ENCODE peak calls at places on chromosome 15, in six cellular contexts. E, V, Q, L, U and Z are unnamed samples.

GRCh38 chr15:90952901-90953677 is 1.6 kb upstream of the RCCD1 start:
- DNase-seq in L (no peak), E (no peak), U (no peak), V (no peak), Q (no peak), Z (no peak)

GRCh38 chr15:66831801-66832390 is 129.9 kb downstream of the SMAD6 start:
- DNase-seq in V (no peak), U (no peak), L (no peak), Q (no peak), E (no peak), Z (no peak)

GRCh38 chr15:69304176-69304533 is 5.4 kb downstream of the PAQR5 start:
- DNase-seq in E (no peak), U (peak), Q (no peak), L (peak), V (no peak), Z (no peak)

GRCh38 chr15:100897201-100897872 is 17.7 kb downstream of the ALDH1A3 start:
- DNase-seq in L (no peak), U (no peak), E (no peak), Q (no peak), V (no peak), Z (no peak)

GRCh38 chr15:53837263-53837662 is 77.8 kb upstream of the WDR72 start:
- DNase-seq in V (no peak), Q (no peak), L (no peak), E (no peak), U (no peak), Z (no peak)

GRCh38 chr15:77032647-77033416 is 37.9 kb downstream of the PSTPIP1 start:
- DNase-seq in E (no peak), U (no peak), V (no peak), Q (peak), L (no peak), Z (no peak)

GRCh38 chr15:70361891-70362290 is 264.2 kb upstream of the TLE3 start:
- DNase-seq in V (peak), U (no peak), E (no peak), Q (no peak), L (no peak), Z (no peak)

GRCh38 chr15:101499863-101500713 is 10.6 kb upstream of the PCSK6 start:
- DNase-seq in E (no peak), V (no peak), U (no peak), L (no peak), Q (no peak), Z (no peak)

GRCh38 chr15:46077220-46077619 is 442.4 kb downstream of the SQOR start:
- DNase-seq in U (no peak), E (no peak), L (no peak), Q (no peak), V (no peak), Z (no peak)

GRCh38 chr15:101437209-101437608 is 52.3 kb downstream of the PCSK6 start:
- DNase-seq in U (no peak), E (no peak), Q (no peak), L (no peak), V (no peak), Z (no peak)

GRCh38 chr15:64045774-64046346 is 425 bp downstream of the DAPK2 start:
- DNase-seq in L (no peak), U (no peak), V (peak), E (no peak), Q (no peak), Z (no peak)

GRCh38 chr15:44545934-44546802 is 9.2 kb downstream of the EIF3J start:
- DNase-seq in V (no peak), E (no peak), U (no peak), Q (no peak), L (peak), Z (no peak)

GRCh38 chr15:40768492-40769309 is 1.1 kb upstream of the C15orf62 start:
- DNase-seq in L (no peak), V (no peak), Q (no peak), U (no peak), E (no peak), Z (no peak)

GRCh38 chr15:57563416-57563815 is 28.3 kb upstream of the MYZAP start:
- DNase-seq in L (no peak), U (no peak), E (no peak), Q (no peak), V (no peak), Z (no peak)
- TF ChIP-seq CTCF in L (no peak), U (no peak), E (no peak), Q (no peak), V (no peak), Z (no peak)

GRCh38 chr15:92339361-92339760 is 54.3 kb upstream of the ST8SIA2 start:
- DNase-seq in U (no peak), L (no peak), Q (no peak), E (no peak), V (no peak), Z (no peak)
- TF ChIP-seq CTCF in U (no peak), L (no peak), Q (no peak), E (no peak), V (no peak), Z (no peak)

GRCh38 chr15:31391687-31392671 is 65.3 kb downstream of the KLF13 start:
- DNase-seq in E (no peak), U (no peak), V (peak), L (peak), Q (peak), Z (peak)
- TF ChIP-seq CTCF in E (peak), U (no peak), V (no peak), L (no peak), Q (no peak), Z (no peak)

GRCh38 chr15:42802168-42802567 is 65.2 kb upstream of the CDAN1 start:
- DNase-seq in U (no peak), Q (no peak), E (no peak), L (no peak), V (no peak), Z (no peak)

GRCh38 chr15:42800731-42801474 is 64.0 kb upstream of the CDAN1 start:
- DNase-seq in E (no peak), U (no peak), V (peak), L (no peak), Q (peak), Z (peak)

GRCh38 chr15:42798802-42799201 is 61.9 kb upstream of the CDAN1 start:
- DNase-seq in V (no peak), Q (no peak), U (no peak), L (no peak), E (no peak), Z (no peak)

DNA sequence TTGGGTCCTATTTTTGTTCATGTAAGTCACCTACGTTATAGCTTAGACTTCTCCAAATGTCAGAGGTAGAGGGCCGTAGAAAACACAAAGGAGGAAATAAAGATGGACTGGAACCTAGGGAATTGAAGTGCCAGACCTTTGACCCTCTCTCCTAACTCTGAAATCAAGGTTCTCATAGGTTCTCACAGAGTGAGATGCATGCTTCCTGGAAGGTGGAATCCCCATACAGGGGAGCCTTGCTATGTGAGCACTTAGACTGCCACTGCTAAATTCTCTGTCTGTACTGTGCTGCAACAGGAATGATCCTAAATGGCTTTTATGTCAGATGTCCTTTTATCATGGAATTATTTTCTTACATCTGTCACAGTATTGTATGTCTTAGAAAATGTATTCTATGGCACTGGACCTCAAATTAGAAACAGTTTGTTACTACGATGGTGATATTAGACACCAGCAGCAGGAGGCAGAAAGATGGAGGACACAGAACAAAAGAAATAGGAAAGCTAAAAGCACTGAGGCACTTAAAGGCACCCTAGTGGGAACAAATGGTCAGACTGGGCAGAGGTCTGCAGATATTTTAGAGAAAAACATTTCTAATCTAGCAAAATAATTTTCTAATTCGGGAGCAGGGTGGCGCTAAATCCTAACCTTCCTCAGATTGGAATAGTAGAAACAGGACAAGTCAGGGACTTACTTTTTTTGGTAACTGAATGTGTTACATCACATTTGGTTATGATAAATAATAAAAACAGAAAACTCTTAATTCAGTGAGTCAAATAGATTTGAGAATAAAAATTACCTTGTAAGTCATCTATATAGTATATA is 60.2 kb upstream of the CDAN1 start:
- DNase-seq in U (no peak), E (no peak), Q (no peak), L (peak), V (no peak), Z (no peak)
- TF ChIP-seq CTCF in U (no peak), E (no peak), Q (no peak), L (no peak), V (no peak), Z (no peak)

GRCh38 chr15:33737687-33738606 is 230.3 kb upstream of the CHRM5 start:
- DNase-seq in U (no peak), V (peak), Q (peak), L (peak), E (no peak), Z (peak)

GRCh38 chr15:33742807-33743206 is 225.5 kb upstream of the CHRM5 start:
- DNase-seq in V (no peak), U (peak), E (no peak), L (peak), Q (no peak), Z (no peak)

GRCh38 chr15:33746203-33746602 is 222.1 kb upstream of the CHRM5 start:
- DNase-seq in V (no peak), Q (no peak), U (no peak), E (no peak), L (no peak), Z (no peak)

GRCh38 chr15:33738941-33739664 is 229.2 kb upstream of the CHRM5 start:
- DNase-seq in L (no peak), V (no peak), E (no peak), U (no peak), Q (no peak), Z (no peak)

GRCh38 chr15:33742286-33742685 is 226.0 kb upstream of the CHRM5 start:
- DNase-seq in Q (no peak), L (no peak), U (no peak), E (no peak), V (no peak), Z (no peak)
- TF ChIP-seq CTCF in Q (no peak), L (no peak), U (no peak), E (no peak), V (no peak), Z (no peak)

DNA sequence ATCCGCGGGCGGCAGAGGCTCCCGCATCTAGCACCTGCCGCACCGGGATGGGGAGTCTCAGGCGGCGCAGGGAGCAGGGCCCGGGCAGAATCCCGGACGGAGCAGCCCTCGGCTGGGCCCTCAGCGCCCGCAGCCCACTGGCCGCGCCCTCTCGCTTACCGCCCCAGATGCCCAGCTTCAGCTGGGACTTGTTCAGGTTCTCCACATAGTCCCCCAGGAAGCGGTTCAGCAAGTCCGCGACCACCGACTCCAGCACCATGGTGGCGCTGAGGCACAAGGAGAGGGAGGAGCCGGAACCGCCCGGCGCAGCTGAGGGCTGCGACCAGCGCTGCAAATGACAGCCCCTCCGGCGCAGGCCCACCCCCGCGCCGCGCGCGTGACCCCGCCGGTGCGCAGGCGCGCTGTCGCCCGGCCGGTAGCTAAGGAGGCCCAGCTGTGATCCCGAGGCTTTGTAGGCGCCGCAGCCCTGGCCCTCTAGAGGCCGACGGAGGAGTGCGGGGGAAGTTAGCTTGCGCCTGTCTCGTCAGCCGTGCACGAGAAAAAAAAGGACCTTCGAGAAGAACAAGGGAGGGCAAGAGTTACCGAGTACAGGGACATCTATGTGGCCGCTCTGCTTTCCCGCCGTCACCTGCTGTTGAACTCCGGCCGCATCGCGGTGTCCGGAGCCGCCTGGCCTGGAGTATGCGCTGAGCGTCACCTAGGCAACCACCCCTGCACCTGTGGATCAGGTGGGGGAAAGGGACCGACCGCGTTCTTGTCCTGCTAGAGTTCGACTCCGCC is at the start of gene VPS13C:
- DNase-seq in L (peak), V (peak), E (no peak), Q (peak), U (peak), Z (peak)
- TF ChIP-seq CTCF in L (peak), V (peak), E (peak), Q (no peak), U (peak), Z (peak)

GRCh38 chr15:42735382-42736165 is 1.4 kb downstream of the CDAN1 start:
- DNase-seq in E (no peak), V (no peak), Q (no peak), U (no peak), L (no peak), Z (no peak)

GRCh38 chr15:42736793-42737528 is at the start of gene CDAN1:
- DNase-seq in U (no peak), E (peak), Q (peak), L (peak), V (peak), Z (peak)

GRCh38 chr15:42737529-42738328 is 801 bp upstream of the CDAN1 start:
- DNase-seq in E (no peak), Q (no peak), L (no peak), V (no peak), U (no peak), Z (no peak)

GRCh38 chr15:42734076-42734672 is 2.8 kb downstream of the CDAN1 start:
- DNase-seq in L (no peak), Q (no peak), U (no peak), V (no peak), E (no peak), Z (no peak)

GRCh38 chr15:42736178-42736792 is 643 bp downstream of the CDAN1 start:
- DNase-seq in Q (no peak), L (peak), U (no peak), V (no peak), E (no peak), Z (peak)
- TF ChIP-seq CTCF in Q (no peak), L (no peak), U (no peak), V (no peak), E (no peak), Z (no peak)